ENCODE peak calls at places on chromosomes 1 and 21, in six cellular contexts. R is adipocyte; T is GM04504; E is nephron progenitor cell; L is effector memory CD8-positive, alpha-beta T cell; X is RPMI7951. U is an unnamed sample.

GRCh38 chr1:164640673-164641352 is 81.8 kb downstream of the PBX1 start:
- DNase-seq in E (no peak), T (no peak), X (no peak), L (no peak), R (no peak), U (no peak)

GRCh38 chr1:7220007-7220406 is 434.8 kb downstream of the CAMTA1 start:
- DNase-seq in E (no peak), L (no peak), T (no peak), X (peak), R (no peak), U (no peak)

GRCh38 chr1:153752561-153753195 is 22.5 kb upstream of the SLC27A3 start:
- DNase-seq in R (no peak), X (no peak), E (no peak), T (no peak), L (no peak), U (no peak)

GRCh38 chr1:225813250-225813964 is 3.5 kb downstream of the EPHX1 start:
- DNase-seq in E (peak), X (no peak), T (peak), R (no peak), L (no peak), U (no peak)

GRCh38 chr21:44291936-44292811 is 6.5 kb downstream of the AIRE start:
- DNase-seq in T (no peak), R (no peak), L (no peak), X (no peak), E (peak), U (no peak)

GRCh38 chr1:229147086-229147485 is 123.8 kb upstream of the RAB4A start:
- DNase-seq in E (no peak), X (no peak), T (no peak), R (no peak), L (no peak), U (no peak)

GRCh38 chr1:114353233-114353632 is 157.8 kb downstream of the TRIM33 start:
- DNase-seq in E (no peak), R (peak), X (peak), L (no peak), T (no peak), U (peak)

GRCh38 chr1:27542463-27543273 is 52.7 kb upstream of the WASF2 start:
- DNase-seq in L (no peak), T (no peak), E (no peak), R (no peak), X (peak), U (no peak)

GRCh38 chr21:25369524-25370300 is 237.6 kb downstream of the MRPL39 start:
- DNase-seq in L (no peak), T (peak), E (no peak), X (peak), R (peak), U (no peak)

GRCh38 chr1:26378088-26378878 is 5.7 kb upstream of the ZNF683 start:
- DNase-seq in T (peak), L (peak), R (peak), X (peak), E (no peak), U (no peak)

GRCh38 chr1:162536511-162536910 is 25.0 kb upstream of the UAP1 start:
- DNase-seq in T (peak), E (no peak), L (no peak), X (peak), R (no peak), U (no peak)

GRCh38 chr1:214513394-214513793 is 38.0 kb downstream of the PTPN14 start:
- DNase-seq in X (peak), R (no peak), L (no peak), T (no peak), E (no peak), U (no peak)

GRCh38 chr1:116326486-116326885 is 46.6 kb upstream of the ATP1A1 start:
- DNase-seq in X (no peak), T (no peak), E (no peak), R (no peak), L (no peak), U (no peak)

GRCh38 chr1:203915811-203916210 is 54.4 kb downstream of the SNRPE start:
- DNase-seq in E (no peak), X (peak), R (peak), L (no peak), T (no peak), U (no peak)

GRCh38 chr1:85884372-85885035 is 176.3 kb upstream of the ZNHIT6 start:
- DNase-seq in T (no peak), E (no peak), R (peak), L (no peak), X (peak), U (peak)

GRCh38 chr1:204453141-204453772 is 41.3 kb downstream of the PIK3C2B start:
- DNase-seq in E (no peak), X (no peak), L (peak), T (no peak), R (no peak), U (no peak)

GRCh38 chr1:17723684-17724083 is 31.4 kb upstream of the ACTL8 start:
- DNase-seq in E (no peak), R (no peak), T (no peak), L (no peak), X (no peak), U (no peak)

GRCh38 chr1:107698161-107698560 is 266.8 kb downstream of the VAV3 start:
- DNase-seq in E (no peak), X (no peak), L (no peak), T (no peak), R (no peak), U (no peak)

GRCh38 chr1:174157157-174157806 is 2.0 kb upstream of the RABGAP1L start:
- DNase-seq in E (no peak), L (no peak), R (no peak), T (no peak), X (no peak), U (no peak)

GRCh38 chr1:202162049-202162417 is 1.6 kb upstream of the PTPN7 start:
- DNase-seq in L (no peak), R (no peak), E (no peak), T (no peak), X (no peak), U (no peak)

GRCh38 chr1:26858160-26858559 is 4.8 kb upstream of the SFN start:
- DNase-seq in X (no peak), L (no peak), R (no peak), T (no peak), E (no peak), U (no peak)

GRCh38 chr1:66403031-66403731 is 130.8 kb upstream of the SGIP1 start:
- DNase-seq in X (no peak), R (peak), L (no peak), E (no peak), T (no peak), U (peak)

GRCh38 chr1:61142726-61143500 is 60.6 kb downstream of the NFIA start:
- DNase-seq in L (no peak), E (no peak), R (no peak), X (no peak), T (no peak), U (no peak)

GRCh38 chr1:5559078-5559477 is 433.1 kb downstream of the NPHP4 start:
- DNase-seq in R (no peak), X (no peak), L (no peak), E (no peak), T (no peak), U (no peak)

GRCh38 chr1:67463298-67463960 is 33.2 kb upstream of the SERBP1 start:
- DNase-seq in T (no peak), X (no peak), R (peak), E (no peak), L (no peak), U (peak)

GRCh38 chr1:21659924-21660326 is 9.2 kb downstream of the RAP1GAP start:
- DNase-seq in T (no peak), X (no peak), R (no peak), L (no peak), E (no peak), U (no peak)

GRCh38 chr1:57725318-57725717 is 301.5 kb upstream of the DAB1 start:
- DNase-seq in L (no peak), T (no peak), R (no peak), E (no peak), X (no peak), U (no peak)

GRCh38 chr1:21294266-21295058 is 4.2 kb upstream of the ECE1 start:
- DNase-seq in R (no peak), L (peak), X (peak), E (no peak), T (no peak), U (no peak)